ENCODE peak calls at places on chromosomes 1 and 21, in four cellular contexts. One of them, this sample, is unnamed.

GRCh38 chr1:61379693-61380092 is 297.3 kb downstream of the NFIA start:
- DNase-seq in lower lobe of right lung: no peak
- DNase-seq in fibroblast of mammary gland: no peak
- DNase-seq in epithelial cell of esophagus: no peak
- DNase-seq in this sample: no peak

GRCh38 chr1:235295902-235296350 is 32.1 kb downstream of the ARID4B start:
- DNase-seq in lower lobe of right lung: no peak
- DNase-seq in fibroblast of mammary gland: peak; percentile 78
- DNase-seq in epithelial cell of esophagus: peak; percentile 57
- DNase-seq in this sample: peak; percentile 10

GRCh38 chr1:206890690-206891089 is 6.6 kb upstream of the IL24 start:
- DNase-seq in lower lobe of right lung: no peak
- DNase-seq in fibroblast of mammary gland: peak; percentile 71
- DNase-seq in epithelial cell of esophagus: peak; percentile 69
- DNase-seq in this sample: peak; percentile 35

GRCh38 chr1:12593621-12594066 is 24.4 kb downstream of the DHRS3 start:
- DNase-seq in lower lobe of right lung: no peak
- DNase-seq in fibroblast of mammary gland: peak; percentile 62
- DNase-seq in epithelial cell of esophagus: peak; percentile 50
- DNase-seq in this sample: no peak

GRCh38 chr1:15158506-15159165 is 5.1 kb downstream of the TMEM51 start:
- DNase-seq in lower lobe of right lung: no peak
- DNase-seq in fibroblast of mammary gland: peak; percentile 86
- DNase-seq in epithelial cell of esophagus: peak; percentile 85
- DNase-seq in this sample: peak; percentile 78

GRCh38 chr1:156056326-156056849 is 1.8 kb downstream of the LAMTOR2 start:
- DNase-seq in lower lobe of right lung: no peak
- DNase-seq in fibroblast of mammary gland: no peak
- DNase-seq in epithelial cell of esophagus: no peak
- DNase-seq in this sample: no peak

GRCh38 chr1:229474491-229474890 is 33.6 kb downstream of the NUP133 start:
- DNase-seq in lower lobe of right lung: no peak
- DNase-seq in fibroblast of mammary gland: peak; percentile 7
- DNase-seq in epithelial cell of esophagus: no peak
- DNase-seq in this sample: no peak

GRCh38 chr1:169115891-169116585 is 9.5 kb downstream of the ATP1B1 start:
- DNase-seq in lower lobe of right lung: peak; percentile 76
- DNase-seq in fibroblast of mammary gland: no peak
- DNase-seq in epithelial cell of esophagus: peak; percentile 96
- DNase-seq in this sample: no peak

GRCh38 chr1:33348676-33349080 is 27.8 kb upstream of the A3GALT2 start:
- DNase-seq in lower lobe of right lung: no peak
- DNase-seq in fibroblast of mammary gland: no peak
- DNase-seq in epithelial cell of esophagus: no peak
- DNase-seq in this sample: no peak

GRCh38 chr21:35561076-35561475 is 499.2 kb downstream of the SETD4 start:
- DNase-seq in lower lobe of right lung: no peak
- DNase-seq in fibroblast of mammary gland: no peak
- DNase-seq in epithelial cell of esophagus: no peak
- DNase-seq in this sample: no peak

GRCh38 chr1:192550922-192551534 is 24.5 kb upstream of the RGS1 start:
- DNase-seq in lower lobe of right lung: no peak
- DNase-seq in fibroblast of mammary gland: peak; percentile 94
- DNase-seq in epithelial cell of esophagus: peak; percentile 44
- DNase-seq in this sample: peak; percentile 91

GRCh38 chr21:34543017-34543416 is 31.0 kb upstream of the KCNE1 start:
- DNase-seq in lower lobe of right lung: no peak
- DNase-seq in fibroblast of mammary gland: no peak
- DNase-seq in epithelial cell of esophagus: no peak
- DNase-seq in this sample: no peak

GRCh38 chr1:235369802-235370201 is 2.6 kb downstream of the TBCE start:
- DNase-seq in lower lobe of right lung: no peak
- DNase-seq in fibroblast of mammary gland: no peak
- DNase-seq in epithelial cell of esophagus: no peak
- DNase-seq in this sample: no peak

GRCh38 chr1:246460411-246460810 is 46.7 kb downstream of the SMYD3 start:
- DNase-seq in lower lobe of right lung: no peak
- DNase-seq in fibroblast of mammary gland: no peak
- DNase-seq in epithelial cell of esophagus: no peak
- DNase-seq in this sample: no peak

GRCh38 chr21:46184625-46185555 is 631 bp upstream of the SPATC1L start:
- DNase-seq in lower lobe of right lung: peak; percentile 92
- DNase-seq in fibroblast of mammary gland: peak; percentile 62
- DNase-seq in epithelial cell of esophagus: peak; percentile 61
- DNase-seq in this sample: peak; percentile 58

GRCh38 chr1:45093334-45093733 is 81.3 kb downstream of the UROD start:
- DNase-seq in lower lobe of right lung: no peak
- DNase-seq in fibroblast of mammary gland: no peak
- DNase-seq in epithelial cell of esophagus: no peak
- DNase-seq in this sample: no peak

GRCh38 chr21:28091500-28091899 is 901.2 kb downstream of the LTN1 start:
- DNase-seq in lower lobe of right lung: no peak
- DNase-seq in fibroblast of mammary gland: no peak
- DNase-seq in epithelial cell of esophagus: no peak
- DNase-seq in this sample: no peak

GRCh38 chr1:184563308-184563707 is 176.5 kb downstream of the C1orf21 start:
- DNase-seq in lower lobe of right lung: no peak
- DNase-seq in fibroblast of mammary gland: peak; percentile 53
- DNase-seq in epithelial cell of esophagus: peak; percentile 33
- DNase-seq in this sample: peak; percentile 10

GRCh38 chr1:24898152-24898908 is 31.7 kb downstream of the RUNX3 start:
- DNase-seq in lower lobe of right lung: peak; percentile 73
- DNase-seq in fibroblast of mammary gland: peak; percentile 23
- DNase-seq in epithelial cell of esophagus: peak; percentile 49
- DNase-seq in this sample: peak; percentile 17

GRCh38 chr1:240947438-240948224 is 335.7 kb upstream of the GREM2 start:
- DNase-seq in lower lobe of right lung: no peak
- DNase-seq in fibroblast of mammary gland: no peak
- DNase-seq in epithelial cell of esophagus: no peak
- DNase-seq in this sample: no peak

GRCh38 chr1:163145435-163145834 is 57.3 kb downstream of the RGS5 start:
- DNase-seq in lower lobe of right lung: no peak
- DNase-seq in fibroblast of mammary gland: no peak
- DNase-seq in epithelial cell of esophagus: no peak
- DNase-seq in this sample: no peak

GRCh38 chr1:214271174-214271858 is 9.6 kb upstream of the SMYD2 start:
- DNase-seq in lower lobe of right lung: no peak
- DNase-seq in fibroblast of mammary gland: no peak
- DNase-seq in epithelial cell of esophagus: no peak
- DNase-seq in this sample: no peak

GRCh38 chr1:61261585-61261984 is 179.2 kb downstream of the NFIA start:
- DNase-seq in lower lobe of right lung: no peak
- DNase-seq in fibroblast of mammary gland: peak; percentile 25
- DNase-seq in epithelial cell of esophagus: no peak
- DNase-seq in this sample: no peak

GRCh38 chr1:43048601-43049011 is 89.9 kb upstream of the SLC2A1 start:
- DNase-seq in lower lobe of right lung: no peak
- DNase-seq in fibroblast of mammary gland: no peak
- DNase-seq in epithelial cell of esophagus: peak; percentile 97
- DNase-seq in this sample: no peak

DNA sequence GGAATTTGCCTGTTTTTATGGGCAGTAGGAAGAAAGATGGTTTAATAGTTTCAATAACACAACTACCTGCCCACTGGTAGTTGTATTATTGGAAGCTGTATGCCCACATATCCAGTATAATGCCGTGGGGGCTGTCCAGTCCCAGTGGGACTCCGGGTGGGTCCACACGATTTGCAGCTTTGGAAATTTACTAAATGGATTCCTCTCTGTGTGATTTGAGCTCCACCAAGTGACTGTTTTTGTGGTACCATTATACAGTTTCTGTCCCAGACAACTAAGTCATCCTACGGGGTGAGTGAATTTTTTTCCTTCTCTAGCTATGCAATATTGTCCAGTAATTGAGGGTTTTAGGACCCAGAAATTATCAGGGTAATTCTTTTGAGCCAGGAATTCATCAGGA is 86.8 kb downstream of the PLA2G4A start:
- DNase-seq in lower lobe of right lung: no peak
- DNase-seq in fibroblast of mammary gland: peak; percentile 11
- DNase-seq in epithelial cell of esophagus: no peak
- DNase-seq in this sample: no peak
- TF ChIP-seq CTCF in lower lobe of right lung: no peak
- TF ChIP-seq CTCF in fibroblast of mammary gland: no peak
- TF ChIP-seq CTCF in epithelial cell of esophagus: no peak
- TF ChIP-seq CTCF in this sample: no peak

GRCh38 chr1:164784960-164785359 is 226.0 kb downstream of the PBX1 start:
- DNase-seq in lower lobe of right lung: no peak
- DNase-seq in fibroblast of mammary gland: no peak
- DNase-seq in epithelial cell of esophagus: no peak
- DNase-seq in this sample: no peak
- TF ChIP-seq CTCF in lower lobe of right lung: no peak
- TF ChIP-seq CTCF in fibroblast of mammary gland: no peak
- TF ChIP-seq CTCF in epithelial cell of esophagus: no peak
- TF ChIP-seq CTCF in this sample: no peak

DNA sequence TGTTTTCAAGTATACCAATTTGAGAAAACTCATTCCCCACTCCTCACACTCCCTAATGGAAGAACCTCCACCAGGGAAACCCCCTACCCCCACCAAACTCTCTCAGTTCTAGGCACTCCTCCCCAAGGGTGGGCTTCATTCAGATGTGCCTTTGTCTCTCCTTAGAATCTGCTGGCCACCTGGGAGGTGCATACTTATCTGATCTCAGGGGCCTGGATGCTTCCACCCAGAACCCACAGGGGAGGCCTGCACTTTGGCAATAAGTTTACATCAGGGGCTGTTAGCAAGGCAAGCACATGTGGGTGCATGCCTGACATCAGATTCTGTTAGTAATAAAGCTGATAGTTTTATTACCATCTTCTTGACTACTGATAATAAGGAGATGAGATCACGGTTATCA is 32.5 kb upstream of the SLAMF9 start:
- DNase-seq in lower lobe of right lung: no peak
- DNase-seq in fibroblast of mammary gland: no peak
- DNase-seq in epithelial cell of esophagus: no peak
- DNase-seq in this sample: no peak
- TF ChIP-seq CTCF in lower lobe of right lung: no peak
- TF ChIP-seq CTCF in fibroblast of mammary gland: no peak
- TF ChIP-seq CTCF in epithelial cell of esophagus: no peak
- TF ChIP-seq CTCF in this sample: no peak

DNA sequence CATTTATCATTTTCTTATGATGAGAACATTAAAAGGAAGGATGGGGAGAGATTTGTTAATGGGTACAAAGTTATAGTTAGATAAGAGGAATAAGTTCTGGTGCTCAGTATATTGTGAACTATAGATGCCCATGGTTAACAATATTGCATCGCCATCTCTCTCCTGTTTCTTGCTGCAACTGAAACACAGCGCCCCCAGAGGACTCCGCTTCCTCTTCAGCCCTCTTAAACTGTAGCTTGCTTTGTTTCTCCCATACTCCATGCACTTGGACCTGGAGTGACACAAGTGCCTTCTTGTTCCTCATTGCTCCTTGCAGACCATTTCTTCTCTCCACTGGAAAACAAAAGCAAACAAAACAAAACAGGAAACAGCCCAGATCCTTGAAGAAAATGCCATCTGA is 70.1 kb upstream of the NTPCR start:
- DNase-seq in lower lobe of right lung: no peak
- DNase-seq in fibroblast of mammary gland: peak; percentile 33
- DNase-seq in epithelial cell of esophagus: peak; percentile 61
- DNase-seq in this sample: no peak
- TF ChIP-seq CTCF in lower lobe of right lung: peak; percentile 38
- TF ChIP-seq CTCF in fibroblast of mammary gland: peak; percentile 51
- TF ChIP-seq CTCF in epithelial cell of esophagus: peak; percentile 72
- TF ChIP-seq CTCF in this sample: peak; percentile 58

DNA sequence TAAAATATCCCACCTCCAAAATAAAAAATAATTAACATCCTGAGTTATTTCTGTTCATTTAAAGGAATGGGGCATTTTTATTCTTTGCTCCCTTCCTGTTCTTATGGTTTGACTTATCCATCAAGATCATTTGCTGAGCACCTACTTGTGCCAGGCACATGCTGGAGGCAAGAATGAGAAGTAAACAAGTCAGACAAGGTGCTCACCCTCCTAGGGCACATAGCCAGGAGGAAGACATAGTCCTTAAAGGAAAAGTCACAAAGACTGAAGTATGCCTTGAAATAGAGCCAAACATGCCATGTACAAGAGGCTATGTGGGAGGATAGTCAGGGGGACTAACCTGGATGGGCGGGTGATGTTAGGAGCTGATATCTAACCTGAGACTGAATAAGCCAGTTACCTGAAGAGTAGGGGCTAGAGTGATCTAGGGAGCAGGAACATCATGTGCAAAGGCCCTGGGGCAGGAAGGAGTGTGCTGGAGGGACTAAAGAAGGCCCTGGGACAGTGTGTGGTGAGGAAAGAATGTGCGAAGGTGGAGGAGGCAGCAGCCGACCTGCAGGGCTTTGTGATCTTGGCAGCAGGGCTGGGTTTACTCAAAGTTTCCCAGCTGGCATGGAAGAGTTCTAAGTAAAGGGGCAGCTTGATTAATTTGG is 233.5 kb downstream of the MATN1 start:
- DNase-seq in lower lobe of right lung: no peak
- DNase-seq in fibroblast of mammary gland: no peak
- DNase-seq in epithelial cell of esophagus: peak; percentile 7
- DNase-seq in this sample: no peak
- TF ChIP-seq CTCF in lower lobe of right lung: no peak
- TF ChIP-seq CTCF in fibroblast of mammary gland: no peak
- TF ChIP-seq CTCF in epithelial cell of esophagus: no peak
- TF ChIP-seq CTCF in this sample: no peak

GRCh38 chr1:228416217-228416971 is at the start of gene TRIM17:
- DNase-seq in lower lobe of right lung: no peak
- DNase-seq in fibroblast of mammary gland: no peak
- DNase-seq in epithelial cell of esophagus: peak; percentile 37
- DNase-seq in this sample: no peak
- TF ChIP-seq CTCF in lower lobe of right lung: peak; percentile 38
- TF ChIP-seq CTCF in fibroblast of mammary gland: no peak
- TF ChIP-seq CTCF in epithelial cell of esophagus: peak; percentile 30
- TF ChIP-seq CTCF in this sample: no peak

GRCh38 chr21:18251065-18251464 is 6.4 kb downstream of the CHODL start:
- DNase-seq in lower lobe of right lung: no peak
- DNase-seq in fibroblast of mammary gland: no peak
- DNase-seq in epithelial cell of esophagus: no peak
- DNase-seq in this sample: no peak

GRCh38 chr21:18253809-18254208 is 9.2 kb downstream of the CHODL start:
- DNase-seq in lower lobe of right lung: no peak
- DNase-seq in fibroblast of mammary gland: no peak
- DNase-seq in epithelial cell of esophagus: no peak
- DNase-seq in this sample: no peak

GRCh38 chr21:18249542-18250152 is 5.0 kb downstream of the CHODL start:
- DNase-seq in lower lobe of right lung: no peak
- DNase-seq in fibroblast of mammary gland: no peak
- DNase-seq in epithelial cell of esophagus: no peak
- DNase-seq in this sample: no peak

GRCh38 chr21:18252686-18253085 is 8.1 kb downstream of the CHODL start:
- DNase-seq in lower lobe of right lung: no peak
- DNase-seq in fibroblast of mammary gland: no peak
- DNase-seq in epithelial cell of esophagus: no peak
- DNase-seq in this sample: no peak

GRCh38 chr21:18253252-18253651 is 8.6 kb downstream of the CHODL start:
- DNase-seq in lower lobe of right lung: no peak
- DNase-seq in fibroblast of mammary gland: no peak
- DNase-seq in epithelial cell of esophagus: no peak
- DNase-seq in this sample: no peak
- TF ChIP-seq CTCF in lower lobe of right lung: no peak
- TF ChIP-seq CTCF in fibroblast of mammary gland: no peak
- TF ChIP-seq CTCF in epithelial cell of esophagus: no peak
- TF ChIP-seq CTCF in this sample: no peak